ENCODE peak calls at places on chromosome 12, in four cellular contexts. One of them, this sample, is unnamed.
A peak's percentile ranks its signal among the peaks of the same experiment; 100 is the strongest.

GRCh38 chr12:98352835-98353234 is 162.6 kb upstream of the TMPO start:
- DNase-seq in adipocyte: no peak
- DNase-seq in upper lobe of left lung: no peak
- DNase-seq in CD14-positive monocyte: no peak
- DNase-seq in this sample: peak; percentile 60

GRCh38 chr12:10094648-10095047 is 4.1 kb downstream of the CLEC1A start:
- DNase-seq in adipocyte: no peak
- DNase-seq in upper lobe of left lung: no peak
- DNase-seq in CD14-positive monocyte: no peak
- DNase-seq in this sample: no peak

GRCh38 chr12:10584415-10584814 is 29.0 kb downstream of the MAGOHB start:
- DNase-seq in adipocyte: no peak
- DNase-seq in upper lobe of left lung: no peak
- DNase-seq in CD14-positive monocyte: no peak
- DNase-seq in this sample: no peak

GRCh38 chr12:47825239-47825639 is 5.5 kb upstream of the HDAC7 start:
- DNase-seq in adipocyte: peak; percentile 15
- DNase-seq in upper lobe of left lung: peak; percentile 84
- DNase-seq in CD14-positive monocyte: no peak
- DNase-seq in this sample: no peak

GRCh38 chr12:67714648-67715047 is 66.1 kb downstream of the DYRK2 start:
- DNase-seq in adipocyte: no peak
- DNase-seq in upper lobe of left lung: no peak
- DNase-seq in CD14-positive monocyte: no peak
- DNase-seq in this sample: peak; percentile 54

GRCh38 chr12:95959107-95959506 is 16.0 kb downstream of the AMDHD1 start:
- DNase-seq in adipocyte: peak; percentile 33
- DNase-seq in upper lobe of left lung: no peak
- DNase-seq in CD14-positive monocyte: no peak
- DNase-seq in this sample: peak; percentile 6

GRCh38 chr12:54024127-54024526 is 4.1 kb upstream of the HOXC6 start:
- DNase-seq in adipocyte: no peak
- DNase-seq in upper lobe of left lung: no peak
- DNase-seq in CD14-positive monocyte: no peak
- DNase-seq in this sample: peak; percentile 55

GRCh38 chr12:12628013-12628412 is 16.3 kb downstream of the CREBL2 start:
- DNase-seq in adipocyte: peak; percentile 15
- DNase-seq in upper lobe of left lung: no peak
- DNase-seq in CD14-positive monocyte: no peak
- DNase-seq in this sample: peak; percentile 20

GRCh38 chr12:96472384-96472783 is 17.0 kb upstream of the CFAP54 start:
- DNase-seq in adipocyte: no peak
- DNase-seq in upper lobe of left lung: no peak
- DNase-seq in CD14-positive monocyte: no peak
- DNase-seq in this sample: no peak

GRCh38 chr12:116684891-116685290 is 53.0 kb downstream of the SPRING1 start:
- DNase-seq in adipocyte: no peak
- DNase-seq in upper lobe of left lung: no peak
- DNase-seq in CD14-positive monocyte: no peak
- DNase-seq in this sample: no peak

GRCh38 chr12:65672441-65672840 is 151.8 kb upstream of the HMGA2 start:
- DNase-seq in adipocyte: no peak
- DNase-seq in upper lobe of left lung: no peak
- DNase-seq in CD14-positive monocyte: no peak
- DNase-seq in this sample: no peak

GRCh38 chr12:98156697-98157096 is 358.7 kb upstream of the TMPO start:
- DNase-seq in adipocyte: no peak
- DNase-seq in upper lobe of left lung: no peak
- DNase-seq in CD14-positive monocyte: no peak
- DNase-seq in this sample: no peak

GRCh38 chr12:116392061-116392460 is 114.6 kb upstream of the MED13L start:
- DNase-seq in adipocyte: no peak
- DNase-seq in upper lobe of left lung: no peak
- DNase-seq in CD14-positive monocyte: no peak
- DNase-seq in this sample: peak; percentile 50

GRCh38 chr12:68364893-68365725 is 32.9 kb upstream of the MDM1 start:
- DNase-seq in adipocyte: peak; percentile 97
- DNase-seq in upper lobe of left lung: peak; percentile 98
- DNase-seq in CD14-positive monocyte: peak; percentile 89
- DNase-seq in this sample: peak; percentile 99

GRCh38 chr12:89156862-89157262 is 195.4 kb downstream of the DUSP6 start:
- DNase-seq in adipocyte: peak; percentile 47
- DNase-seq in upper lobe of left lung: no peak
- DNase-seq in CD14-positive monocyte: peak; percentile 56
- DNase-seq in this sample: no peak

GRCh38 chr12:83996671-83997070 is 915.9 kb downstream of the SLC6A15 start:
- DNase-seq in adipocyte: peak; percentile 31
- DNase-seq in upper lobe of left lung: no peak
- DNase-seq in CD14-positive monocyte: no peak
- DNase-seq in this sample: no peak

GRCh38 chr12:64181504-64182291 is 40.4 kb downstream of the KICS2 start:
- DNase-seq in adipocyte: peak; percentile 95
- DNase-seq in upper lobe of left lung: peak; percentile 42
- DNase-seq in CD14-positive monocyte: no peak
- DNase-seq in this sample: peak; percentile 97

GRCh38 chr12:81758421-81759214 is 532 bp downstream of the PPFIA2 start:
- DNase-seq in adipocyte: peak; percentile 58
- DNase-seq in upper lobe of left lung: no peak
- DNase-seq in CD14-positive monocyte: no peak
- DNase-seq in this sample: peak; percentile 22

This sample was measured in mesenchymal stem cell.